ENCODE peak calls at places on chromosomes 7 and 10, in ten cellular contexts. D is neural progenitor cell, L is HCT116, K is testis, J is NT2/D1, X is body of pancreas, U is breast epithelium, M is ovary, C is GM06990, R is GM23338. Z is an unnamed sample. For H3K36me3 and H3K27me3, the result is how much of the 10 kb centered on the place peaks cover.

GRCh38 chr7:64630496-64630895 is 35.4 kb upstream of the ZNF107 start:
- DNase-seq in D (no peak), L (peak), K (peak), J (no peak), X (peak), U (no peak), M (no peak), C (no peak), R (peak), Z (no peak)

GRCh38 chr10:133141144-133141962 is 18.7 kb upstream of the KNDC1 start:
- DNase-seq in D (no peak), L (no peak), K (no peak), J (no peak), X (no peak), U (no peak), M (no peak), C (no peak), R (no peak), Z (peak)

GRCh38 chr10:46523119-46523880 is 33.2 kb downstream of the GPRIN2 start:
- DNase-seq in D (no peak), L (peak), K (no peak), J (no peak), X (no peak), U (peak), M (peak), C (no peak), R (no peak), Z (peak)

GRCh38 chr10:84264611-84265141 is 19.8 kb downstream of the RGR start:
- DNase-seq in D (peak), L (peak), K (peak), J (peak), X (peak), U (peak), M (peak), C (peak), R (peak), Z (peak)

GRCh38 chr7:19969859-19970493 is 196.6 kb upstream of the TMEM196 start:
- DNase-seq in D (no peak), L (peak), K (no peak), J (no peak), X (no peak), U (no peak), M (no peak), C (no peak), R (no peak), Z (no peak)

GRCh38 chr10:130808243-130808642 is 503.3 kb downstream of the TCERG1L start:
- DNase-seq in D (no peak), L (no peak), K (no peak), J (no peak), X (no peak), U (no peak), M (no peak), C (no peak), R (no peak), Z (peak)

GRCh38 chr7:41886906-41887311 is 184.0 kb upstream of the INHBA start:
- DNase-seq in D (no peak), L (no peak), K (no peak), J (no peak), X (peak), U (no peak), M (peak), C (no peak), R (peak), Z (peak)

GRCh38 chr10:75718996-75719395 is 287.6 kb downstream of the LRMDA start:
- DNase-seq in D (no peak), L (no peak), K (no peak), J (no peak), X (no peak), U (no peak), M (no peak), C (no peak), R (no peak), Z (no peak)

GRCh38 chr10:124717911-124718734 is 26.1 kb downstream of the FAM53B start:
- DNase-seq in D (no peak), L (no peak), K (peak), J (no peak), X (no peak), U (no peak), M (no peak), C (peak), R (no peak), Z (no peak)

GRCh38 chr7:24756989-24757798 is at the start of gene GSDME:
- DNase-seq in D (peak), L (no peak), K (peak), J (peak), X (peak), U (no peak), M (peak), C (peak), R (peak), Z (peak)

DNA sequence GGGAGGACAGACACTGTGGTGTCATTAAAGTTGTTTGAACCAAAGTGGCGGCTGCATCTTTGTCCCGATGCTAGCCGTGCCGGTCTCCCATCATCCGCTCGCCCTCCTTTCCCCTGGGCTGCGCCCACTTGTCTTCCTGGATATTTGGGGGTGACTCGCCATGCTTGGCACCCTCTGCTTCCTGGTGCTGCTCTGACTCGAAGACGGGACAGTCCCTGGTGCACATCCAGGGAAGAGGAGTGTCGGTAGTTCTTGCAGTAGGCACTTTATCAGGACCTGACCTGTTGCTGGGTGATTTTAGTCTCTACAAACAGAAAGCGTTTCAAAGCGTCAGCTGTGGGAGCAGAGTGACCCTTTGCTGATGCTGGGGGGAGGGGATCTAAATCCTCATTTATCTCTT is 68.3 kb upstream of the DNAJB6 start:
- DNase-seq in D (no peak), L (no peak), K (no peak), J (no peak), X (no peak), U (no peak), M (no peak), C (no peak), R (no peak), Z (no peak)
- H3K36me3 ChIP-seq in D (under half), L (under half), K (under half), J (half or more), X (under half), U (under half), M (under half), C (under half), R (under half), Z (under half)

DNA sequence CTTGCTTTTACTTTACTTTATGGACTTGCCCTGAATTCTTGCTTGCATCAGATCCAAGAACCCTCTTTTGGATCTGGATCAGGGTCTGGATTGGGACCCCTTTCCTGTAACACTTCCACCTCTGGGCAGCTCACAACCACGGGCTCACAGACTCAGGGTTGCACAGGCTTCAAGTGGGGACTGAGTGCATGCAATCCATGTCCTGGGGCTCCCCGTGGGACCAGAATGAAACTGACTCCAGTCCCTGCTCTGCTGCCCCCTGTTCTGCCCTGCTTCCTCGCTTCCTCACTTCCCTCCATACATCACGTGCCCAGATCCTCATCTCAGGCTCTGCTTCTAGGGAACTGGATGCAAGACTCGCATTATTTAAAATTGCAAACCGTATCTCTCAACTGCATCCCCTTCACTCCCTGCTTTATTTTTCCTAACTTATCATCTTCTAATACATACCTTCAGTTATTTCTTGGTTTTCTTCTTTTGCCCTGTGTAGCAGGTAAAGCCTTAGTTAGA is 23.3 kb upstream of the INMT start:
- DNase-seq in D (no peak), L (no peak), K (no peak), J (no peak), X (no peak), U (no peak), M (no peak), C (no peak), R (no peak), Z (no peak)
- H3K27me3 ChIP-seq in D (under half), L (under half), K (under half), J (under half), X (under half), U (under half), M (under half), C (under half), R (under half), Z (under half)

DNA sequence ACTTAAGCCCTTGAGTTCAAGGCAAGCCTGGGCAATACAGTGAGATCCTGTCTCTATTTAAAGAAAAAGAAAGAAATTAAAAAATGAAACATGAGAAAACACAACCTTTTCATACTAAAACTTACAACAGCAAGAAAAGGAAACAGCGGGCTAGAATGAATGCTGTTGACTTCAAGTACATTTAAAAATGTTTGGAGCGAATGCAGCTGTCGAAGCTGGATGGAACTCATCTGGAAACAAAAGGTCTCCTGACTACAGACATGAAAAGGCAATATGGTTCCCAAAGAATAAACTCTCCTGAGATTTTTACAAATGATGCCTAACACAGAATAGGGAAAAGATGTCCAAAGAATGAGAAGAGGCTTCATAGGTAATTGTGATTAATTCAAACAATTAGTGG is 79.4 kb downstream of the IDE start:
- DNase-seq in D (no peak), L (no peak), K (no peak), J (no peak), X (no peak), U (no peak), M (peak), C (no peak), R (no peak), Z (no peak)
- H3K36me3 ChIP-seq in D (under half), L (under half), K (under half), J (under half), X (under half), U (under half), M (under half), C (under half), R (under half), Z (under half)

DNA sequence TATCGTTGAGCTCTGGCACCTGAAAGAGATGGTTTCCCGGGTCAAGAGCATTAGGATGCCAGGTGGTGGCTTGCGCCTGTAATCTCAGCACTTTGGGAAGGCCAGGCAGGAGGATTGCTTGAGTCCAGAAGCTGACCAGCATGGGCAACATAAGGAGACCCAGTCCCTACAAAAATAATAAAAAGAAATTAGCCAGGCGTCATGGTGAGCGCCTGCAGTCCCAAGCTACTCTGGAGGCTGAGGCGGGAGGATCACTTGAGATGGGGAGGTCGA is 6.1 kb upstream of the KCP start:
- DNase-seq in D (no peak), L (no peak), K (no peak), J (no peak), X (no peak), U (no peak), M (no peak), C (no peak), R (no peak), Z (no peak)
- H3K27me3 ChIP-seq in D (half or more), L (under half), K (under half), J (under half), X (under half), U (under half), M (under half), C (under half), R (half or more), Z (under half)